ENCODE peak calls at places on chromosomes 3 and 15, in seven cellular contexts. J, C, K, G, H, I and S are unnamed samples.

GRCh38 chr3:126498936-126499335 is 18.6 kb downstream of the UROC1 start:
- DNase-seq in J (no peak), C (no peak), K (no peak), G (no peak), H (no peak), I (no peak), S (no peak)

GRCh38 chr3:52245322-52246263 is at the start of gene PPM1M:
- DNase-seq in J (peak), C (peak), K (no peak), G (peak), H (no peak), I (no peak), S (no peak)

GRCh38 chr3:19748782-19749447 is 185.1 kb downstream of the EFHB start:
- DNase-seq in J (no peak), C (no peak), K (no peak), G (no peak), H (no peak), I (no peak), S (no peak)

GRCh38 chr3:171393032-171393744 is 67.0 kb downstream of the TNIK start:
- DNase-seq in J (peak), C (no peak), K (no peak), G (no peak), H (no peak), I (no peak), S (no peak)

GRCh38 chr3:120503727-120504616 is 53.2 kb upstream of the FSTL1 start:
- DNase-seq in J (no peak), C (no peak), K (no peak), G (no peak), H (no peak), I (no peak), S (no peak)

GRCh38 chr3:138284079-138284478 is 45.6 kb downstream of the NME9 start:
- DNase-seq in J (no peak), C (no peak), K (no peak), G (no peak), H (no peak), I (no peak), S (no peak)

GRCh38 chr3:49812916-49813496 is 747 bp downstream of the UBA7 start:
- DNase-seq in J (no peak), C (no peak), K (no peak), G (peak), H (no peak), I (no peak), S (no peak)

GRCh38 chr15:69098688-69099087 is 61.7 kb upstream of the GLCE start:
- DNase-seq in J (no peak), C (no peak), K (no peak), G (no peak), H (no peak), I (no peak), S (no peak)

GRCh38 chr15:71437919-71438318 is 322.6 kb downstream of the THSD4 start:
- DNase-seq in J (no peak), C (no peak), K (no peak), G (no peak), H (no peak), I (no peak), S (no peak)

DNA sequence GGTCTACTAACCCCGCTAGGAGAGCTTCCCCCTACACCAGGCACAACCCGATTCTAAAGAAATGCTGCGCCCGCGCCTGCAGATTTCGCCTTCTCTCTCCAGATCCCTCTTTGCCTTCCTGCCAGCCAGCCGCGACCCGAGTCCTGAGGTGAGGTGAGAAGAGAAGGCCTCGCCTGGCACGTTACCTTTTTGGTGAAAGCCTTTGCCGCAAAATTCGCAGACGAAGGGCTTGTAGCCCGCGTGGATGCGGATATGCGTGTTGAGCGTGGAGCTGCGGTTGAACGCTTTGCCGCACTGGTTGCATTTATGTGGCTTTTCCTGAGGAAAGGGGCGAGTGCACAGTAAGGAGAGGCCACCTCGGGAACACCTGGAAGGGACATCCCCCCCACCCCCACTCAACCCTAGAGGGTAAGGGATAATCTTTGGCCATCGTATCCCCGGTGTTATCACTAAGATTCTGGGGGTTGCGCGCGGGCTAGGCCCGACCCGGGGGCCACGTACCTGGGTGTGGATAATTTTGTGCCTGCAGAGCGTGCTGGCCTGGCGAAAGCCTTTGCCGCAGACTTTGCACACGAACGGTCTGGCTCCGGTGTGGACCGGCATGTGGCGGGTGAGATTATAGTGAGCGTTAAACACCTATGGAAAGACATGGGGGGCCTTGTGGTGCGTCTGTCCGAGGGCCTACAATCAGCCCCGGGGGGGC is 2.2 kb downstream of the FEZF2 start:
- DNase-seq in J (no peak), C (no peak), K (no peak), G (no peak), H (no peak), I (no peak), S (no peak)
- H3K4me3 ChIP-seq in J (no peak), C (no peak), K (no peak), G (no peak), H (no peak), I (no peak), S (no peak)

DNA sequence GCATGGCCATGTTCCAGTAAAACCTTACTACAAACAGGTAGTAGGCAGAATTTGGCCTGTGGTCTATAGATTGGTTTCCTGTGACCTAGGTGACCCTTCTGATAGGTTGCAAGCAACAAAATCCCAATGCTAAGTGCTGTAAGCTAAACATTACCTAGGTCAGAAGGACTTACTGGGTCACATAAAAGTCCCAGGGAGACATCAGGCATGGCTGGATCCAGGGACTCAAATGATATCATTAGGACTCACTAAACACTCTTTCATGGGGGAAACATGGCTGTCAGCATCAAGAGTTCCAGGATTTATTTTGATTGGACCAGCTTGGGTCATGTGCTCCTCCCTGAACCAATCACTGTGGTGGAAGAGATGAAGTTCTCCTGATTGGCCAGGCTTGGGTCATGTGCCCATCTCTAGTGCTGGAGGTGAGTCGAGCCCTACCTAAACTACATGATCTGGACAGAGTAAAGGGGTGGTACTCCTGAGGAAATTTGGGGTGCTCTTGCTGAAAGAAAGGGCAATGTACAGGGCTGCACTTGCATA is 16.8 kb upstream of the SLC6A1 start:
- DNase-seq in J (no peak), C (no peak), K (no peak), G (no peak), H (no peak), I (no peak), S (no peak)
- TF ChIP-seq CTCF in J (no peak), C (no peak), K (no peak), G (no peak), H (no peak), I (no peak), S (no peak)

GRCh38 chr3:152206243-152206642 is 62.5 kb upstream of the MBNL1 start:
- DNase-seq in J (no peak), C (no peak), K (no peak), G (no peak), H (no peak), I (no peak), S (no peak)

GRCh38 chr3:152203677-152204076 is 65.1 kb upstream of the MBNL1 start:
- DNase-seq in J (no peak), C (no peak), K (no peak), G (no peak), H (no peak), I (no peak), S (peak)

GRCh38 chr3:152204218-152204617 is 64.5 kb upstream of the MBNL1 start:
- DNase-seq in J (no peak), C (no peak), K (no peak), G (no peak), H (no peak), I (no peak), S (no peak)

GRCh38 chr3:152202976-152203626 is 65.6 kb upstream of the MBNL1 start:
- DNase-seq in J (peak), C (no peak), K (no peak), G (no peak), H (no peak), I (no peak), S (no peak)

GRCh38 chr3:152205097-152205593 is 63.6 kb upstream of the MBNL1 start:
- DNase-seq in J (no peak), C (no peak), K (no peak), G (no peak), H (no peak), I (no peak), S (no peak)
- H3K4me3 ChIP-seq in J (no peak), C (no peak), K (no peak), G (no peak), H (no peak), I (no peak), S (no peak)

GRCh38 chr3:187743195-187744141 is 1.8 kb downstream of the BCL6 start:
- DNase-seq in J (peak), C (peak), K (peak), G (peak), H (no peak), I (no peak), S (no peak)

GRCh38 chr3:187741403-187742350 is 3.6 kb downstream of the BCL6 start:
- DNase-seq in J (peak), C (peak), K (peak), G (peak), H (no peak), I (peak), S (no peak)

GRCh38 chr3:187744169-187745151 is 808 bp downstream of the BCL6 start:
- DNase-seq in J (peak), C (peak), K (peak), G (peak), H (no peak), I (no peak), S (no peak)

GRCh38 chr3:187740446-187741399 is 4.5 kb downstream of the BCL6 start:
- DNase-seq in J (peak), C (peak), K (peak), G (peak), H (peak), I (no peak), S (no peak)

DNA sequence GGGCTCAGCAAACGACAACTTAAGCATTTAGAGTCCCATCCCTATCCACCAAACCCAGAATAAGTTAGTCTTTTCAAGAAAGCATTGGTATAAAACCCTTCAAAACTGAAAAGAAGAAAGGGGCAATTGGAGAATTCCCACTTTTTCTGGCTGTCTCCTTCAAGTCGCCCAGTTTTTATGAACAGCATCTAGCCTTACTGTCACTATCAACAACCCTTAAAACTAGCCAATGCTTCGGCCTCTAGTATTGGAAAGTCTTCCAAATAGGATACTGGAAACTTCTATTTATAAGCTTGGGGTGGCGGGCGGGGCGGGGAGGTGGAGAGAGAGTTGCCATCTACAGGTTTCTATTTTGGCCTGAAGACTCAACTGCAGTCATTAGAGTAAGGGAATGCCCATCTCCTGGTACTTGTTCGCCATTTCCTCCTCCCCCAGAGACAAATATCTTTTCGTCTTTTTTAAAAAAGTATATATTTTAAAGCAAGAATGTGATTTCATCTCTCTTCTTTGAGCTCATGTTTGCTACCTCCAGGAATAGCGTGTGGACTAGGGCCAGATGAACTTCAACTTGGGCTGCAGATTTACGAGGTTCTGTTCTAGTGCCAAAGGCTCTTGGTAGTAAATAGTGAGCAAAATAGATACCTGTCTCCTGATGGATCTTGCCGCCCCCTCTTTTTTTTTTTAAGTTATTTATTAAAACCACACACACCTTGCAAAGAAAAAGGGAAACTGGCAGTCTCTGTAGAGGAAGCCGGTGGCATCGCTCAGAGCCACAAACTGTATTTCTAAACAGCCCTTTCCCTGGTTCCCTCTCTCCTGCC is 2.7 kb downstream of the BCL6 start:
- DNase-seq in J (peak), C (no peak), K (peak), G (peak), H (no peak), I (no peak), S (no peak)
- TF ChIP-seq CTCF in J (peak), C (no peak), K (no peak), G (no peak), H (no peak), I (peak), S (no peak)

DNA sequence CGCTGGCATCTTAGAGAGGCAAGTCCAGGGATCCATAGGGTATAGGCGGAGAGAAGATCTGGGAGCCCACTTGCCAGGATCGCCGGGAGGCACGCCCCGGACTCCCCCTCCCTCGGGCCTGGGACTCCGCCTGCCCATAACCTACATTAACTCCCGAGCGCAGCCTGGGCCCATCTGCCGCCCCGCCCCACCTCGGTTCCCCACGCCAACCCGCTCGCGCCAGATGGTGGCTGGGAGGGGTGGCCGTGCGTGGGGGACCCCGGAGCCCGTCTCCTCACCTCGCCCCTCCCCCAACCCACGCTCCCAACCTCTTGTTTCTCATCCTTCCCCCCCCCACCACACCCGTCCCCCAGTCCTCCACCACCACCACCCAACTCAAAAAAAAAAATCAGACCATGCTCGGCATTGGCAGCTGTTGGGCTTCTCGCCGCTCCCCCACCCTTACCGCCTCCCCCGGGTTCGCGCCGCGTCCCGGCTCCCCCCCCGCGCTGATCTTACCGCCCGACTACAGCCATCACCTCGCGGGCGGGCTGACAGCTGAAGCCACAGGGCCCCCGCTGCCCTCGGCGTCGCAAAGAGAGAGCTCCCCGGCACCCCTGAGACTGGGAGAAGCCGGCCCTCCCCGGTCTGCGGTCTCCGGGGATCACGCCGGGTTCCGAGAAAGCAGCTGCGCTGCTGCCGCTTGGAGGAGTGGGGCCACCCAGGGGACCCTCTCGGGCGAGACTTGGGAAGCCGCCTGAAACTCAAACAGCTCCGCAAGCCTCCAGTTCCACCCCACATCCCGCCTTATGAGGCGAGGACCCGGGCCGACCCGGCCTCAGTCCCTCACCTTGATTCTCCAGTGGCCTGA is 1.4 kb upstream of the DLL4 start:
- DNase-seq in J (no peak), C (no peak), K (no peak), G (no peak), H (no peak), I (no peak), S (no peak)
- H3K4me3 ChIP-seq in J (no peak), C (peak), K (peak), G (no peak), H (peak), I (peak), S (peak)

GRCh38 chr15:42371125-42371524 is 11.8 kb downstream of the CAPN3 start:
- DNase-seq in J (no peak), C (no peak), K (no peak), G (peak), H (no peak), I (no peak), S (no peak)
- TF ChIP-seq CTCF in J (no peak), C (no peak), K (no peak), G (peak), H (peak), I (no peak), S (no peak)